ENCODE peak calls at places on chromosome 11, in four cellular contexts. T is osteocyte, H is cardiac fibroblast, U is endothelial cell of umbilical vein. A is an unnamed sample.

GRCh38 chr11:61446211-61446651 is 16.3 kb downstream of the SDHAF2 start:
- DNase-seq in T (peak), H (peak), U (peak), A (peak)

GRCh38 chr11:125351045-125351867 is 144.8 kb downstream of the FEZ1 start:
- DNase-seq in T (no peak), H (no peak), U (no peak), A (no peak)

GRCh38 chr11:127996825-127997224 is 590.5 kb downstream of the ETS1 start:
- DNase-seq in T (no peak), H (peak), U (no peak), A (no peak)

GRCh38 chr11:112610494-112610893 is 349.8 kb upstream of the PLET1 start:
- DNase-seq in T (no peak), H (peak), U (peak), A (no peak)

GRCh38 chr11:28878025-28878424 is 769.8 kb downstream of the METTL15 start:
- DNase-seq in T (no peak), H (peak), U (no peak), A (no peak)

GRCh38 chr11:72234920-72235319 is 9.1 kb downstream of the PHOX2A start:
- DNase-seq in T (no peak), H (no peak), U (no peak), A (peak)

GRCh38 chr11:65915821-65916251 is 3.0 kb downstream of the C11orf68 start:
- DNase-seq in T (peak), H (peak), U (peak), A (no peak)

GRCh38 chr11:12088047-12088481 is 22.3 kb upstream of the MICAL2 start:
- DNase-seq in T (no peak), H (peak), U (peak), A (no peak)

GRCh38 chr11:74877132-74877531 is 71.8 kb downstream of the XRRA1 start:
- DNase-seq in T (no peak), H (peak), U (no peak), A (no peak)

GRCh38 chr11:57978686-57979531 is 44.8 kb upstream of the OR9Q1 start:
- DNase-seq in T (no peak), H (no peak), U (no peak), A (no peak)

GRCh38 chr11:76233936-76234703 is 27.8 kb upstream of the WNT11 start:
- DNase-seq in T (no peak), H (peak), U (peak), A (no peak)

GRCh38 chr11:108111126-108111525 is 10.2 kb upstream of the ACAT1 start:
- DNase-seq in T (no peak), H (no peak), U (no peak), A (no peak)

GRCh38 chr11:101128571-101129202 is 926 bp downstream of the PGR start:
- DNase-seq in T (no peak), H (no peak), U (no peak), A (peak)

GRCh38 chr11:56917708-56918450 is 70.8 kb upstream of the OR5AK2 start:
- DNase-seq in T (no peak), H (no peak), U (no peak), A (no peak)

GRCh38 chr11:92727769-92728168 is 241.7 kb upstream of the MTNR1B start:
- DNase-seq in T (no peak), H (no peak), U (no peak), A (no peak)

GRCh38 chr11:78432058-78432515 is 14.5 kb upstream of the GAB2 start:
- DNase-seq in T (no peak), H (peak), U (peak), A (no peak)

GRCh38 chr11:120181446-120181992 is 29.3 kb upstream of the OAF start:
- DNase-seq in T (peak), H (no peak), U (no peak), A (peak)

GRCh38 chr11:111540114-111540920 is at the start of gene LAYN:
- DNase-seq in T (peak), H (no peak), U (no peak), A (no peak)

DNA sequence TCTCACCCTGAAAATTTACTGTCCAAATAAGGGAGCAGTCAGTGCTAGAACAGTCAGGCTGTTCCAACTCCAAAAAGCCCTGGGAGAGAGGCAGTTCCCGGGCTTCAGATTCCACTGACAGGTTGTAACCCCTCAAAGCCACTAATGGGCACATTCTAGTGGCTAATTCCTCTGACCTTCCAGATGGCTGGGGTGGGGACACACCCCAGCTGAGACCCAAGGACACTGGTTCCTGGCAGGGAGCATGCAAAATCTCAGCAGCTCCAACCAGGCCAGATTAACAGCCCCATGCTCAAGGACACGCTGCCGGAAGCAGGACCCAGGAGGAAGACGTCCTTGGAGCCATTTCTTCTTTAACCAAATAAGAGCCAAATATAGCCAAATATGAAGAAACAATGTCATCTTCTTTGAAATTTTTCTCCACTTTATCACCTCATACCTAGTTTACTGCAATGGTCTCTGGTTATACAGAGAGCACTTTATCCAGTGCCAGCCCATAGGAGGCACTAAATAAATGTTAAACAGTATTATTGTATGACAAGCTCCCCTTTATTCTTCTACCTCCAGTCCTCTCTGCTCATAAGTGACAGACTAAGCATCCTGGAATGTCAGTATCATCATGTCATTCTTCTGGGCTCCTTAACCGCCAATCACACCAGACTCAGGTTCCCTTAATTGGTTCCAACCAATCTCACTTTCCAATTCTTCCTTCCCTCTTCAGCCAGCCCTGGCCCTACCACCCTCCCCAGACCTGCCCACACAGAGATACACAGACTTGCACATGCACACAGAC is 92.9 kb downstream of the RPL27A start:
- DNase-seq in T (no peak), H (no peak), U (no peak), A (no peak)
- TF ChIP-seq CTCF in T (no peak), H (no peak), U (no peak), A (no peak)

DNA sequence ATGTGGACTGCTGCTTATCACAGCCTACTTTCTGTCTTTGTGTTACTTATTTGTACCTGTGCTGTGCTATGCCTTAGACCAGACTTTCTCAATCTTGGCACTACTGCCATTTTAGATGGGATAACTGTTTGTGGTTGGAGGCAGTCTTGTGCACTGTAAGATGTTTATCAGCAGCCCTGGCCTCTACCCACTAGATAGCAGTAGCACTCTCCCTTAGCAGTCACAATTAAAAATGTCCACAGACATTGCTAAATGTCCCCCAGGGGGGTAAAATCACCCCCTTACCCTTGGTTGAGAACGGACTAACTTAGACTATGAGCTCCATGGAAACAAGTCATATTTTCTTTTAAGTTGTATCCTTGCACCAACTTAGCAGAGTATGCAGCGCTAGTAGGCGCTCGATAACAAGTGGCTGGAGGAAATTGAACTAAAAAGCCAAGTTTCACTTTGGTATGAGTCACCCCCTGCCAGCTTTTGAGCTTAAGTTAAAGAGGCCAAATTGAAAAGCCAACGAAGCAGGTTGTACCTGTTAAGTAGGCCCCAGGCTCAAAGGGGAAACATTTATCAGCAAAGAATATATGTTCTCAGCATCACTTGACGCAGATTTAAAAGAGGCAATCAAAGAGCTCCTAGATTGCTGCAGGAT is 304.8 kb upstream of the SORL1-AS1 start:
- DNase-seq in T (no peak), H (no peak), U (peak), A (no peak)
- TF ChIP-seq CTCF in T (no peak), H (no peak), U (no peak), A (no peak)

DNA sequence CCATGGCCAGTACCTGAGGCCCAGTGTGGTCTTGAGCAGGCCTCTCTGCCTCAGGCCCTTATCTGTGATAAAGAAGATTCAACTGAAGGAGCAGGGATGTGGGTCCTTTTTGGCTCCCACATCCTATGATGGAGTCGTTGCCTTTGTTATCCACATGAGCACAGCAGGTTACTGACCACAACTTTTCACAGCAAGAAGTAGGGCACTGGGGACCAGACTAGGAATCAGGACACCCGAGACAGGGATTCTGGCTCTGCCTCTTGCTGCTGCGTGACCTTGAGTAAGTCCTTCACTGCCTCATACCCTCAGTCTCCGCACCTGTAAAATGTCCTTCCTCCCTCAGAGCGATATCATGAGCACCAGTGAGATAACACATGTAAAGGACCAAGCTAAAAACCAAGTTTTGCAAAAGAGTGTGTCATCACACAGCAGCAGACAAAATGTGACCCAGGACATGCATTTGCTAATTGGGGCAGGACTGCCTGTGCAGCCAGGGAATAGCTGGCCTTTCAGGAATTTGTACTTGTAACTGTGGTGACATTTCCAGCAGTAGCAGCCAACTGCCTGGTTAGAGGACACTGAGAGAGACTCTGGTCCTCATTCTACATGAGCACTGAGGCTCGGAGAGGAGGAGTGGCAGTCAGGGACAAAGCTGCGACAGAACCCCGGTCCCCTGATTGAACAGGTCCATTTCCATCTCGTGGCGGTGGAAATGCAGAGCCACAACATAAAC is 13.2 kb upstream of the SMIM35 start:
- DNase-seq in T (no peak), H (no peak), U (no peak), A (no peak)
- TF ChIP-seq CTCF in T (no peak), H (no peak), U (no peak), A (no peak)

DNA sequence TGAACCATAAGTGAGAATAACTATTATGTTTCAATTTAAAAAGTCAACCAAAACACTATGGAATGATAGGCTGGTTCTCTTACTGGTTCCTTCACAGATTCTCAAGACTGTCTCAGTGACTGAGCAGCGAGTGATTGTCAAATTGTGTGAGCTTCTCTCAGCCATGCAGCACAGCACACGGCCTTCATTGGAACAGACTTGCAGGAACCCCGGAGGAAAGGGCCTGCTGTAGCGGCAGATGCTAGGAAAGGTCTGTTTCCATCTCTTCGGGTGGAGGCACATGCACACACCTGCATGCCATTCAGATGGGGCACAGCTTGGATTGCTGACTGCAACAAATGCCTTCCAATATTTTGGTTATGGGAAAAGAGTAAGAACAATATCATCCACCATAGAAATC is 741.8 kb downstream of the OPCML start:
- DNase-seq in T (no peak), H (no peak), U (no peak), A (no peak)
- TF ChIP-seq CTCF in T (no peak), H (no peak), U (no peak), A (no peak)

GRCh38 chr11:106133529-106133928 is 56.1 kb downstream of the AASDHPPT start:
- DNase-seq in T (no peak), H (peak), U (peak), A (no peak)
- TF ChIP-seq CTCF in T (peak), H (peak), U (no peak), A (peak)

GRCh38 chr11:5384335-5384734 is 723 bp downstream of the OR51M1 start:
- DNase-seq in T (no peak), H (no peak), U (no peak), A (no peak)

GRCh38 chr11:5394091-5394490 is 10.5 kb downstream of the OR51M1 start:
- DNase-seq in T (no peak), H (no peak), U (no peak), A (no peak)

DNA sequence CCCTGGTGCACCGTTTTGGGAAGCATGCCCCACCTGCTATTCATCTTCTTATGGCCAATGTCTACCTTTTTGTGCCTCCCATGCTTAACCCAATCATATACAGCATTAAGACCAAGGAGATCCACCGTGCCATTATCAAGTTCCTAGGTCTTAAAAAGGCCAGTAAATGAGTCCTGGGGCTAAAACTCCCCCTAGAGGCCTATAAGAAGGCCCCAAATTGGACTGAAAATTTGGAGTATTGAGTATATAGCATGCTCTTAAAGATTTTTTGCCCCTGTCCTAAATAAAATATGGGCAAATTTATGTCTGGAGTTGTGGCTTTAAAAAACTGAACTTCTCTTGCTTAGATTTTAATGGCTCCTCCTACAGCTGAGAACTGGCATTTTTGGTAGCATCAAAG is 6.6 kb downstream of the OR51M1 start:
- DNase-seq in T (no peak), H (no peak), U (no peak), A (no peak)
- TF ChIP-seq CTCF in T (no peak), H (no peak), U (no peak), A (no peak)

GRCh38 chr11:24779791-24780190 is 282.9 kb downstream of the LUZP2 start:
- DNase-seq in T (no peak), H (peak), U (peak), A (no peak)
- TF ChIP-seq CTCF in T (peak), H (no peak), U (peak), A (no peak)

DNA sequence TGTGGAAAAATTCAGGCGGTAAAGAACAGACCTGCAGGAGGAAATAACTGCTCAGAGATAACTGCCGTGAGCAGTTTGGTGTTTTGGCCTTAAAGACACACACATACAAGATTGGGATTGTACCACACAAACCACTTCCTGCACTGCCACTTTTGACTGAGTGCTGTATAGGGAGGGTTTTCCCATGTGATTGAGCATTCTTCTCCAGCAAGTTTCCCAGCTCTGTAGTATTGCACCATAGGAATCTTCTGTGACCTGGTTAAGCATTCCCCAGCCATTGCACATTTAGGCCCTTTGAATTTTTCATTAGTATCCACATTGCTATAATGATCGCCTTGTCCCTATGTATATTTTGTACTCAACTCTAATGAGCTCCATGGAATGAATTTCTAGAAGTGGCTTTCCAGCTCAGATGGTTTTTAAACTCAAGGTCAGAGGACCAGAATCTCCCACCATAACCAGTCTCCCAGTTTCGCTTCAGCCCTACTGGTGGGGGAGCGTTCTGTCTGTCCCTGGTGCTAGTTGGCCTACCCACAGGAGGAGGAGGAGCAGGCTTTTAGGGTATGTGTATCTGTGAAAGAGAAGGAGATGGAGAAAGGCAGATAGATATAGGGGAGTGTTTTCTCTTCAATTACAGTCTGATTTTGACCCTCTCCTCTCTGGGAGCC is 9.3 kb downstream of the CD82 start:
- DNase-seq in T (no peak), H (peak), U (no peak), A (no peak)
- TF ChIP-seq CTCF in T (no peak), H (no peak), U (no peak), A (no peak)

A was measured in type B pancreatic cell.